ENCODE peak calls at places on chromosomes 5 and 9, in seven cellular contexts. H is activated CD8-positive, alpha-beta memory T cell treated with anti-CD3 and anti-CD28 coated beads for 1 hour; L is stimulated activated CD4-positive, alpha-beta T cell treated with anti-CD3 and anti-CD28 coated beads, TNF-alpha, amount 100 ng/mL, for 1 hour; O is thyroid gland; M is EL; D is head of caudate nucleus; J is frontal cortex. R is an unnamed sample.
A peak's percentile ranks its signal among the peaks of the same experiment; 100 is the strongest.

GRCh38 chr5:146877783-146878470 is 630 bp downstream of the PPP2R2B start:
- DNase-seq in H (no peak), L (no peak), O (peak; percentile 34), M (peak; percentile 21), D (peak; percentile 73), J (peak; percentile 56), R (peak; percentile 32)

GRCh38 chr5:180467028-180467427 is 27.2 kb upstream of the CNOT6 start:
- DNase-seq in H (no peak), L (no peak), O (peak; percentile 79), M (peak; percentile 30), D (no peak), J (no peak), R (no peak)

GRCh38 chr5:168422431-168422830 is 63.8 kb upstream of the RARS1 start:
- DNase-seq in H (no peak), L (no peak), O (no peak), M (no peak), D (no peak), J (no peak), R (no peak)

GRCh38 chr5:107157811-107158210 is 512.9 kb downstream of the EFNA5 start:
- DNase-seq in H (no peak), L (no peak), O (no peak), M (no peak), D (no peak), J (no peak), R (no peak)

GRCh38 chr5:159663986-159664385 is 252.3 kb upstream of the ADRA1B start:
- DNase-seq in H (no peak), L (no peak), O (no peak), M (no peak), D (no peak), J (no peak), R (no peak)

GRCh38 chr5:621341-621761 is 9.2 kb downstream of the CEP72 start:
- DNase-seq in H (no peak), L (no peak), O (no peak), M (no peak), D (no peak), J (no peak), R (no peak)

GRCh38 chr9:135704366-135704947 is 2.5 kb downstream of the KCNT1 start:
- DNase-seq in H (no peak), L (no peak), O (no peak), M (no peak), D (no peak), J (no peak), R (no peak)

GRCh38 chr5:69517763-69518212 is 25.2 kb downstream of the OCLN start:
- DNase-seq in H (no peak), L (no peak), O (no peak), M (no peak), D (no peak), J (no peak), R (no peak)